ENCODE peak calls at places on chromosomes 13 and 19, in eight cellular contexts. Y is mammary epithelial cell, C is transverse colon, W is uterus, N is kidney, V is neural progenitor cell, M is A549, L is aorta. G is an unnamed sample.
A peak's percentile ranks its signal among the peaks of the same experiment; 100 is the strongest.

GRCh38 chr19:31974290-31974689 is 371.1 kb upstream of the ZNF507 start:
- DNase-seq in Y (no peak), C (no peak), W (no peak), N (no peak), V (no peak), M (no peak), L (no peak), G (no peak)

GRCh38 chr19:49442793-49443365 is 1.6 kb upstream of the SLC17A7 start:
- DNase-seq in Y (peak; percentile 86), C (peak; percentile 96), W (peak; percentile 95), N (peak; percentile 98), V (peak; percentile 99), M (peak; percentile 96), L (peak; percentile 97), G (peak; percentile 87)

GRCh38 chr19:46492841-46493235 is 2.8 kb downstream of the PNMA8B start:
- DNase-seq in Y (no peak), C (no peak), W (no peak), N (no peak), V (peak; percentile 32), M (no peak), L (peak; percentile 50), G (no peak)

GRCh38 chr13:104796581-104796980 is 1730.4 kb upstream of the SLC10A2 start:
- DNase-seq in Y (no peak), C (no peak), W (no peak), N (no peak), V (no peak), M (no peak), L (no peak), G (no peak)

GRCh38 chr13:109881347-109881725 is 95.0 kb upstream of the IRS2 start:
- DNase-seq in Y (no peak), C (no peak), W (no peak), N (no peak), V (no peak), M (no peak), L (no peak), G (no peak)

GRCh38 chr13:67134322-67135129 is 95.6 kb downstream of the PCDH9 start:
- DNase-seq in Y (no peak), C (no peak), W (no peak), N (no peak), V (no peak), M (no peak), L (no peak), G (peak; percentile 9)

GRCh38 chr19:51784922-51785690 is 9.9 kb upstream of the FPR3 start:
- DNase-seq in Y (peak; percentile 98), C (peak; percentile 50), W (peak; percentile 69), N (no peak), V (no peak), M (no peak), L (peak; percentile 85), G (peak; percentile 32)

GRCh38 chr19:10424011-10424637 is 3.8 kb downstream of the PDE4A start:
- DNase-seq in Y (peak; percentile 64), C (peak; percentile 86), W (peak; percentile 78), N (peak; percentile 91), V (peak; percentile 90), M (peak; percentile 89), L (peak; percentile 87), G (peak; percentile 67)

GRCh38 chr13:46126552-46127171 is 21.8 kb upstream of the CPB2 start:
- DNase-seq in Y (peak; percentile 74), C (peak; percentile 45), W (peak; percentile 51), N (peak; percentile 80), V (peak; percentile 84), M (peak; percentile 55), L (peak; percentile 56), G (peak; percentile 82)

GRCh38 chr19:3404324-3405260 is 38.2 kb downstream of the NFIC start:
- DNase-seq in Y (no peak), C (peak; percentile 66), W (peak; percentile 91), N (peak; percentile 96), V (no peak), M (no peak), L (peak; percentile 92), G (peak; percentile 72)
- H3K27ac ChIP-seq in Y (no peak overlapping the region), C (peak overlapping the region; percentile 97), W (peak overlapping the region; percentile 98), N (peak overlapping the region; percentile 100), V (no peak overlapping the region), M (peak overlapping the region; percentile 79), L (peak overlapping the region; percentile 85), G (peak overlapping the region; percentile 96)

DNA sequence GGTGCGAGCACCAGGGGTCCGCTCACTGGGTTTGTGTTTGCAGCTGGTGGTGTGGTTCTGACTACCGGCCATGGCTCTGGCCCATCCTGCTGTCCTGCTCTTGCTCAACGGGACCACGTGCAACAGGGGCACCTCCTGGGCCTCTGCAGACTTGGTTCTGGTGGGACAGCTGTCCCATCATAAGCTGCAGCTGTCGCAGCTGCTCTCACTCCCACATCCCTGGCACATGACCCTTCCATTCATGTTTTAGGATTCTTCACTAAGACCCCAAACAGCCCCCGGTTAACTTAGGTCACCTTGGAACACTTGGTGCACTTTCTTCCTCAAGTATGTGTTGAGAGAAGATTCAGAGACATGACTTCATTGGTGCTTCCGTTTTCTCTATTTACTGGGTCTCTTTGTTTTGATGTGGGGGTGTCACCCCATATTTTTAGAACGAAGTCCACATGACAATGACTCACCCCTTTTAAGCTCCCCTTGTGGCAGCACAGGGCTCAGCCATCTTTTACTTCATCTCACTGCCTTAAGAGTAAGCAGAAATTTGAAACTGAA is 68.4 kb upstream of the ARHGEF7 start:
- DNase-seq in Y (no peak), C (no peak), W (no peak), N (no peak), V (no peak), M (no peak), L (peak; percentile 62), G (peak; percentile 59)
- H3K27ac ChIP-seq in Y (no peak overlapping the region), C (no peak overlapping the region), W (no peak overlapping the region), N (no peak overlapping the region), V (no peak overlapping the region), M (no peak overlapping the region), L (no peak overlapping the region), G (no peak overlapping the region)

DNA sequence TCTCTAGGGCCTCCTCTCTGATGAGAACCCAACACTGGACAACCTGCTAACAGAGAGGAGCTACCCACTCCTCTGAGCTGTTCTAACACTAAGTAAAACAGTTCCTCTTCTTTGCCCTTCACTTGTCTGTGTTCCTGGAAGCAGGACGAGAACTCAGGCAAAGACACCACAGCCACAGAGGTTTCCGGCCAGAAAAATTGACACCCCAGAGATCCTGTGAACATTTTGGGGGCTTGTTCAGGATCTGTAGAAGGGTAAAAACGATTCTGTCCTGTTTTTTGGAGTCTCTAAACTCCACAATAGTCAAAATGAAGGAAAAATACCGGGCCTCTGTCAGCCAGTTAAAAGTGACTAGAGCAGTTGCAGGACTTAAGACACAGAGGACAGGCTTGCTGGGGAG is 165.9 kb downstream of the B3GLCT start:
- DNase-seq in Y (no peak), C (no peak), W (no peak), N (no peak), V (no peak), M (no peak), L (no peak), G (no peak)
- H3K27ac ChIP-seq in Y (no peak overlapping the region), C (no peak overlapping the region), W (no peak overlapping the region), N (no peak overlapping the region), V (no peak overlapping the region), M (no peak overlapping the region), L (no peak overlapping the region), G (no peak overlapping the region)

GRCh38 chr19:40611900-40612698 is 10.9 kb downstream of the LTBP4 start:
- DNase-seq in Y (no peak), C (no peak), W (no peak), N (peak; percentile 78), V (no peak), M (no peak), L (no peak), G (no peak)
- H3K27ac ChIP-seq in Y (no peak overlapping the region), C (peak overlapping the region; percentile 88), W (no peak overlapping the region), N (no peak overlapping the region), V (no peak overlapping the region), M (no peak overlapping the region), L (no peak overlapping the region), G (no peak overlapping the region)

GRCh38 chr19:38425222-38425809 is 703 bp downstream of the RASGRP4 start:
- DNase-seq in Y (no peak), C (no peak), W (no peak), N (peak; percentile 65), V (no peak), M (no peak), L (no peak), G (no peak)
- H3K27ac ChIP-seq in Y (no peak overlapping the region), C (no peak overlapping the region), W (no peak overlapping the region), N (no peak overlapping the region), V (no peak overlapping the region), M (no peak overlapping the region), L (no peak overlapping the region), G (no peak overlapping the region)

GRCh38 chr13:73325351-73326214 is 266.8 kb downstream of the KLF5 start:
- DNase-seq in Y (peak; percentile 38), C (peak; percentile 42), W (no peak), N (no peak), V (no peak), M (no peak), L (no peak), G (no peak)
- H3K27ac ChIP-seq in Y (no peak overlapping the region), C (peak overlapping the region; percentile 82), W (no peak overlapping the region), N (peak overlapping the region; percentile 71), V (no peak overlapping the region), M (peak overlapping the region; percentile 76), L (no peak overlapping the region), G (no peak overlapping the region)